ENCODE peak calls at places on chromosomes 11 and 22, in four cellular contexts. S is T1000; E is stimulated activated CD4-positive, alpha-beta T cell treated with anti-CD3 and anti-CD28 coated beads, Interleukin-12 subunit alpha, Interleukin-12 subunit beta, amount 100 ng/mL, for 24 hours; M is RCC 7860. H is an unnamed sample.

GRCh38 chr11:115778928-115779650 is 274.9 kb upstream of the CADM1 start:
- DNase-seq in E (no peak), M (no peak), S (no peak), H (peak; percentile 54)

GRCh38 chr22:47063071-47063509 is 300.6 kb downstream of the TBC1D22A start:
- DNase-seq in S (no peak), M (no peak), E (no peak), H (no peak)

GRCh38 chr22:19292262-19293230 is 1.0 kb upstream of the CLTCL1 start:
- DNase-seq in S (no peak), E (no peak), M (no peak), H (no peak)

GRCh38 chr11:2387266-2387982 is 10.3 kb downstream of the CD81 start:
- DNase-seq in E (no peak), S (peak; percentile 23), M (no peak), H (peak; percentile 51)

GRCh38 chr11:60831501-60832079 is 10.3 kb upstream of the CCDC86 start:
- DNase-seq in E (no peak), S (peak; percentile 84), M (peak; percentile 28), H (peak; percentile 37)

GRCh38 chr11:7657306-7658025 is 15.8 kb downstream of the CYB5R2 start:
- DNase-seq in S (no peak), E (no peak), M (peak; percentile 24), H (peak; percentile 26)

GRCh38 chr11:4664791-4665190 is 21.0 kb downstream of the OR51E1 start:
- DNase-seq in S (no peak), E (no peak), M (no peak), H (no peak)

GRCh38 chr11:128701086-128701485 is 7.2 kb downstream of the FLI1 start:
- DNase-seq in E (no peak), S (no peak), M (no peak), H (no peak)

GRCh38 chr11:116576523-116576922 is 196.3 kb downstream of the BUD13 start:
- DNase-seq in M (no peak), S (no peak), E (no peak), H (no peak)